ENCODE peak calls at places on chromosomes 1 and 21, in eight cellular contexts. R is endothelial cell of umbilical vein, F is heart left ventricle, A is AG10803, M is heart right ventricle, H is PC-3, G is HFF-Myc, C is fibroblast of lung. D is an unnamed sample.

GRCh38 chr21:28587748-28588147 is 404.9 kb downstream of the LTN1 start:
- DNase-seq in A (peak), C (no peak), F (no peak), G (peak), M (no peak), R (no peak), H (peak), D (peak)

GRCh38 chr1:223403184-223403815 is 10.1 kb downstream of the CCDC185 start:
- DNase-seq in F (no peak), R (no peak), C (peak), A (peak), H (peak), M (no peak), G (no peak), D (peak)

GRCh38 chr1:12482999-12483398 is 135.0 kb downstream of the DHRS3 start:
- DNase-seq in F (no peak), A (no peak), H (no peak), C (peak), R (no peak), M (no peak), G (no peak), D (no peak)

GRCh38 chr1:199725002-199725401 is 302.5 kb upstream of the NR5A2 start:
- DNase-seq in F (no peak), A (no peak), M (no peak), R (no peak), H (no peak), C (no peak), G (no peak), D (no peak)

GRCh38 chr21:25457411-25457810 is 149.9 kb downstream of the MRPL39 start:
- DNase-seq in F (no peak), G (peak), R (peak), A (peak), C (peak), M (no peak), H (peak), D (peak)

GRCh38 chr1:103527331-103527730 is 1.8 kb downstream of the RNPC3 start:
- DNase-seq in M (no peak), C (no peak), A (no peak), G (no peak), R (no peak), F (no peak), H (no peak), D (no peak)

GRCh38 chr1:60527567-60527966 is 454.0 kb upstream of the C1orf87 start:
- DNase-seq in H (no peak), G (no peak), M (no peak), C (no peak), A (no peak), F (no peak), R (no peak), D (no peak)

GRCh38 chr1:171403396-171403795 is 81.9 kb upstream of the PRRC2C start:
- DNase-seq in H (peak), R (no peak), F (no peak), M (no peak), C (peak), A (peak), G (no peak), D (no peak)

GRCh38 chr1:86650065-86650464 is 54.3 kb upstream of the SH3GLB1 start:
- DNase-seq in H (no peak), G (no peak), F (no peak), A (no peak), M (no peak), C (no peak), R (no peak), D (no peak)

GRCh38 chr1:90959352-90960206 is 62.3 kb downstream of the ZNF644 start:
- DNase-seq in H (peak), A (peak), M (no peak), R (no peak), G (no peak), F (no peak), C (peak), D (no peak)

GRCh38 chr1:216499581-216500272 is 76.5 kb upstream of the USH2A start:
- DNase-seq in M (no peak), A (no peak), F (no peak), C (no peak), H (no peak), G (no peak), R (no peak), D (no peak)

GRCh38 chr1:65002508-65003315 is 36.4 kb upstream of the JAK1 start:
- DNase-seq in F (peak), A (peak), M (peak), C (peak), G (no peak), H (peak), R (peak), D (peak)

GRCh38 chr21:41927727-41928409 is 25.9 kb downstream of the C2CD2 start:
- DNase-seq in H (no peak), G (no peak), C (no peak), A (no peak), M (no peak), R (no peak), F (no peak), D (no peak)

GRCh38 chr21:35274090-35274489 is 225.0 kb upstream of the RUNX1 start:
- DNase-seq in A (no peak), G (no peak), F (no peak), M (no peak), R (no peak), C (no peak), H (no peak), D (no peak)

GRCh38 chr1:197356723-197357533 is 88.9 kb downstream of the CRB1 start:
- DNase-seq in M (peak), H (peak), F (no peak), R (peak), A (peak), G (no peak), C (peak), D (peak)

GRCh38 chr1:180178511-180179161 is 24.0 kb downstream of the QSOX1 start:
- DNase-seq in F (peak), M (peak), A (peak), G (no peak), H (peak), R (peak), C (no peak), D (peak)

GRCh38 chr1:62294211-62294610 is 25.0 kb downstream of the KANK4 start:
- DNase-seq in R (no peak), A (no peak), H (peak), G (no peak), C (peak), F (no peak), M (no peak), D (peak)

GRCh38 chr1:157983787-157984186 is 9.7 kb upstream of the KIRREL1 start:
- DNase-seq in R (no peak), M (no peak), A (no peak), G (no peak), F (no peak), H (no peak), C (no peak), D (no peak)

GRCh38 chr1:923131-923990 is at the start of gene SAMD11:
- DNase-seq in H (peak), M (peak), A (peak), F (peak), G (no peak), C (peak), R (peak), D (peak)

GRCh38 chr1:4655674-4656532 is 1.5 kb downstream of the AJAP1 start:
- DNase-seq in G (peak), M (peak), R (no peak), F (peak), A (peak), H (peak), C (peak), D (peak)

GRCh38 chr1:41122851-41123518 is 101.5 kb upstream of the SLFNL1 start:
- DNase-seq in F (no peak), A (peak), H (peak), C (peak), R (peak), G (peak), M (no peak), D (peak)

GRCh38 chr1:67888208-67888607 is 54.9 kb upstream of the GNG12 start:
- DNase-seq in R (no peak), C (no peak), A (no peak), H (no peak), F (no peak), G (no peak), M (no peak), D (no peak)

GRCh38 chr1:229370601-229371021 is 27.8 kb upstream of the CCSAP start:
- DNase-seq in R (no peak), H (no peak), A (no peak), C (no peak), G (no peak), M (peak), F (peak), D (no peak)

GRCh38 chr1:2282556-2283270 is 54.6 kb downstream of the SKI start:
- DNase-seq in M (no peak), A (no peak), F (no peak), R (no peak), H (no peak), G (no peak), C (no peak), D (no peak)

GRCh38 chr1:153626477-153626928 is 802 bp downstream of the S100A13 start:
- DNase-seq in G (no peak), H (no peak), M (no peak), F (no peak), R (no peak), A (no peak), C (no peak), D (no peak)

GRCh38 chr1:164240081-164240480 is 318.9 kb upstream of the PBX1 start:
- DNase-seq in C (peak), G (no peak), R (no peak), M (peak), F (no peak), A (no peak), H (peak), D (no peak)

GRCh38 chr1:228284148-228284495 is 76.3 kb downstream of the OBSCN start:
- DNase-seq in H (no peak), C (no peak), M (no peak), A (no peak), F (peak), R (no peak), G (no peak), D (no peak)

GRCh38 chr1:93029317-93029716 is 49.8 kb upstream of the MTF2 start:
- DNase-seq in G (peak), R (no peak), M (no peak), C (no peak), A (no peak), F (no peak), H (no peak), D (no peak)

GRCh38 chr1:235947989-235948388 is 81.3 kb upstream of the LYST start:
- DNase-seq in C (no peak), H (no peak), G (no peak), F (no peak), M (no peak), R (no peak), A (no peak), D (no peak)

GRCh38 chr1:10888289-10888688 is 91.8 kb upstream of the CASZ1 start:
- DNase-seq in F (no peak), C (no peak), M (no peak), H (no peak), R (no peak), G (no peak), A (no peak), D (no peak)

GRCh38 chr1:109279615-109280278 is 3.2 kb downstream of the PSRC1 start:
- DNase-seq in C (no peak), M (no peak), A (no peak), H (no peak), F (no peak), R (no peak), G (no peak), D (no peak)

GRCh38 chr1:224399887-224400286 is 34.7 kb downstream of the WDR26 start:
- DNase-seq in F (no peak), G (no peak), M (no peak), H (no peak), C (no peak), A (no peak), R (no peak), D (no peak)

GRCh38 chr1:222918746-222919477 is 104.1 kb downstream of the DISP1 start:
- DNase-seq in G (no peak), C (peak), F (no peak), R (no peak), A (peak), H (peak), M (no peak), D (no peak)

GRCh38 chr21:42980959-42981523 is 6.7 kb downstream of the PKNOX1 start:
- DNase-seq in A (peak), H (no peak), C (no peak), M (no peak), R (no peak), G (no peak), F (no peak), D (no peak)

GRCh38 chr1:96308314-96308713 is 413.3 kb upstream of the PTBP2 start:
- DNase-seq in C (no peak), F (no peak), R (no peak), M (no peak), H (no peak), A (no peak), G (no peak), D (no peak)

GRCh38 chr1:58785424-58786058 is 1.7 kb upstream of the JUN start:
- DNase-seq in H (peak), C (peak), F (peak), G (no peak), R (no peak), A (peak), M (peak), D (peak)

GRCh38 chr1:210687582-210688279 is 359.0 kb downstream of the HHAT start:
- DNase-seq in H (peak), M (no peak), A (peak), C (peak), F (no peak), R (no peak), G (no peak), D (peak)

GRCh38 chr21:35178812-35179211 is 129.7 kb upstream of the RUNX1 start:
- DNase-seq in C (peak), G (no peak), H (peak), F (no peak), M (no peak), A (peak), R (peak), D (no peak)

GRCh38 chr1:91548382-91549040 is 47.9 kb downstream of the CDC7 start:
- DNase-seq in G (no peak), R (peak), M (no peak), C (no peak), F (no peak), H (no peak), A (no peak), D (no peak)

DNA sequence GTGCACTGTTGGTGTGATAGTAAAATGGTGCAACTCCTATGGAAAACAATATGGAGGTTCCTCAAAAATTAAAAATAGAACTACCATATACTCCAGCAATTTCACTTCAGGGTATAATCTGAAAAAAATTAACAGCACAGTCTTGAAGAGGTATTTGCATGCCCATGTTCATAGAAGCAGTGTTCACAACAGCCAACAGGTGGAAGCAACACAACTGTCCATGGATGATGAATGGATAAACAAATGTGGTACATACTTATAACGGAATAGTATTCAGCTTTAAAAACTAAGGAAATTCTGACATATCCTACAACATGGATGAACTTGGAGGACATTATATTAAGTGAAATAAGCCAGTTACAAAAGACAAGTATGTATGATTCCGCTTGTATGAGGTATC is 8.2 kb downstream of the TTLL7 start:
- DNase-seq in R (no peak), C (no peak), A (no peak), H (peak), G (no peak), M (no peak), F (no peak), D (no peak)
- TF ChIP-seq CTCF in R (no peak), C (no peak), A (no peak), H (peak), G (no peak), M (no peak), F (no peak), D (no peak)

DNA sequence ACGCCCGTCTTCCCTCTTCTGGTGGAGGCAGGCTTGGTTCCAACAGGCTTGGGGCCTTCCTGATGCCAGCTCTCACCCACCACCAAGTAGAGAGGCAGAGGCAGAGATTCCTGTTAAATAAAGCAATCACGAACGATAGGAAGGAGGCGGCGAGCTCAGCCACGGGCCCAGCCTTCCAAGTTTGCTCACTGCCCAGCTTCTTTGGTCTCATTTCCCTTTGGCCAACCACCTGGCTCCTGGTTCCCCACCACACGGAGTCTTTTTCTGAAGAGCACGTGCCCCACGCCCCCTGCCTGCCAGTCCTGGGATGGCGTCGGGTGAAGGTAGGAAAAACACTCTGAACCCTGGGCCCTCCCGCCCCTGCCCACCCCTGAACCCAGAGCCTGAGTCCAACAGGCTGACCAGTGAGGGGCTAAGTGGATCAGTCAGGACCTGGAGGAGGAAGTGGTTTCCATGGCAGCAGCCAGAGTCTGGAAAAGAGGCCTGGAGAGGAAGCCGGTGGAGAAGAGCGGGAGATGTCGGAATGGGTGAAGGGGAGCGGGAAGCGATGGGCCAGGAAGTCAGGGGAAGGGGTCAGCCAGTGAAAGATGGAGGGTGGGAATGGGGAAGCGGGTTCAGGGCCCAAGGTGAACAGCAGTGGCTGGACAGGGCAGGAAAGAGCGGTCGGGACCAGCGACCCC is 158.2 kb upstream of the KLHDC7A start:
- DNase-seq in G (no peak), H (peak), C (no peak), R (no peak), M (no peak), F (no peak), A (no peak), D (no peak)
- TF ChIP-seq CTCF in G (no peak), H (peak), C (no peak), R (no peak), M (no peak), F (no peak), A (no peak), D (no peak)

DNA sequence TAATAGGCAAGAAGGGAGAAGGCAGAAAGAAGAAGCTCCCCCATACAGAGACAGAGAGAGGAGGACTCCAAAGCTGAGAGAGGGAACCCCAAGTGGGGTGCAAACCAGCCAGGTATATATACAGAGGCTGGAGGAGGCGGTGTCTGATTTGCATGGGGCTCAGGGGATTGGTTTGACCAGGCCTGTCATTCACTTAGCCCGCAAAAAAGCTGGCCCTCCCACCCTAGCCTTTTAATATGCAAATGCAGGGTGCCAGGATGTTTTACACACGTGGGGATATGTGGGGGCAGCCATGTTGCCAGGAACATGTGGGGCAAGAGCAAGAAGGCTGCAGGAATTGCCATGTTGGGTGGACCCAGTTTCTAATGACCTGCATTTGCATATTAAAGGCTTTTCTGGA is 37.0 kb upstream of the TENT5B start:
- DNase-seq in R (no peak), F (no peak), G (no peak), M (no peak), C (no peak), A (no peak), H (no peak), D (no peak)
- TF ChIP-seq CTCF in R (no peak), F (no peak), G (no peak), M (no peak), C (no peak), A (no peak), H (no peak), D (no peak)

GRCh38 chr1:207672525-207673130 is 27.7 kb downstream of the CR1L start:
- DNase-seq in A (peak), R (peak), H (peak), F (no peak), G (peak), M (no peak), C (peak), D (peak)
- TF ChIP-seq CTCF in A (peak), R (peak), H (peak), F (peak), G (peak), M (peak), C (peak), D (peak)

GRCh38 chr1:156816561-156817328 is at the start of gene SH2D2A:
- DNase-seq in H (peak), A (peak), C (no peak), M (peak), R (no peak), F (peak), G (no peak), D (no peak)
- TF ChIP-seq CTCF in H (no peak), A (no peak), C (no peak), M (no peak), R (no peak), F (no peak), G (no peak), D (no peak)

D was measured in astrocyte of the spinal cord.